ENCODE peak calls at places on chromosomes 3 and 15, in seven cellular contexts. T is NCI-H460; J is activated T-helper 1 cell treated with anti-CD3 and anti-CD28 coated beads, Interleukin-12 subunit alpha, Interleukin-12 subunit beta, Interleukin-2, Interleukin-4 antibody, amounts not matched to agents 30 ng/mL and 10 ng/mL and 1 ng/mL, durations not matched to agents 14 hours and 24 hours and 36 hours; M is dorsolateral prefrontal cortex; S is OCI-LY7; I is colonic mucosa; C is stimulated activated CD4-positive, alpha-beta T cell treated with anti-CD3 and anti-CD28 coated beads, Interleukin-1b, Interleukin-23, amount 100 ng/mL, for 24 hours. P is an unnamed sample.

GRCh38 chr15:93088981-93089854 is at the start of gene RGMA:
- DNase-seq in T (no peak), J (no peak), M (no peak), S (no peak), I (no peak), C (no peak), P (no peak)

GRCh38 chr3:4839278-4839677 is 140.0 kb upstream of the BHLHE40 start:
- DNase-seq in T (no peak), J (no peak), M (no peak), S (no peak), I (no peak), C (no peak), P (no peak)

GRCh38 chr3:65521032-65521431 is 517.7 kb downstream of the MAGI1 start:
- DNase-seq in T (no peak), J (no peak), M (no peak), S (no peak), I (no peak), C (no peak), P (no peak)

GRCh38 chr3:136838641-136839555 is 20.0 kb downstream of the SLC35G2 start:
- DNase-seq in T (no peak), J (no peak), M (no peak), S (no peak), I (no peak), C (no peak), P (peak; percentile 56)

GRCh38 chr3:13347390-13347966 is 72.6 kb downstream of the NUP210 start:
- DNase-seq in T (no peak), J (no peak), M (peak; percentile 64), S (no peak), I (no peak), C (no peak), P (no peak)

GRCh38 chr15:81189583-81190283 is 6.9 kb upstream of the IL16 start:
- DNase-seq in T (no peak), J (no peak), M (no peak), S (no peak), I (no peak), C (no peak), P (no peak)

GRCh38 chr3:191792580-191792979 is 331.6 kb downstream of the PYDC2 start:
- DNase-seq in T (no peak), J (no peak), M (no peak), S (no peak), I (no peak), C (no peak), P (no peak)

GRCh38 chr3:66115858-66116654 is 77.3 kb upstream of the MAGI1 start:
- DNase-seq in T (peak; percentile 9), J (no peak), M (no peak), S (no peak), I (no peak), C (no peak), P (no peak)

GRCh38 chr3:11847035-11847394 is 330 bp upstream of the TAMM41 start:
- DNase-seq in T (no peak), J (no peak), M (no peak), S (no peak), I (no peak), C (no peak), P (no peak)